ENCODE peak calls at places on chromosome 2, in five cellular contexts. J is stimulated activated CD4-positive, alpha-beta T cell treated with anti-CD3 and anti-CD28 coated beads, Interleukin-4, amount 100 ng/mL, for 48 hours; V is LoVo; U is iPS-NIHi11; X is activated CD4-positive, CD25-positive, alpha-beta regulatory T cell treated with anti-CD3 and anti-CD28 coated beads, Interleukin-2, amount 50 U/mL, for 72 hours. G is an unnamed sample.

GRCh38 chr2:227748079-227748478 is 2.4 kb downstream of the SCYGR8 start:
- DNase-seq in J (no peak), X (no peak), U (peak), V (no peak), G (no peak)

GRCh38 chr2:43333096-43333655 is 106.8 kb upstream of the ZFP36L2 start:
- DNase-seq in U (no peak), J (no peak), V (no peak), X (no peak), G (no peak)

GRCh38 chr2:129740504-129740903 is 239.0 kb upstream of the RAB6C start:
- DNase-seq in X (no peak), U (no peak), J (no peak), V (no peak), G (no peak)

GRCh38 chr2:224749136-224749535 is 33.0 kb upstream of the CCDC195 start:
- DNase-seq in U (peak), V (no peak), X (no peak), J (no peak), G (no peak)

GRCh38 chr2:186688813-186689212 is 5.0 kb upstream of the FAM171B start:
- DNase-seq in J (no peak), V (no peak), X (no peak), U (no peak), G (no peak)

GRCh38 chr2:85246348-85246747 is 81.4 kb downstream of the TGOLN2 start:
- DNase-seq in X (no peak), U (no peak), J (no peak), V (no peak), G (no peak)

GRCh38 chr2:234308814-234309195 is 188.1 kb downstream of the ARL4C start:
- DNase-seq in U (no peak), X (no peak), V (no peak), J (peak), G (peak)

GRCh38 chr2:36214682-36215081 is 140.9 kb upstream of the CRIM1 start:
- DNase-seq in V (no peak), X (no peak), U (peak), J (no peak), G (no peak)

GRCh38 chr2:69890881-69891280 is 2.9 kb upstream of the SNRNP27 start:
- DNase-seq in U (no peak), J (no peak), X (no peak), V (no peak), G (no peak)

GRCh38 chr2:214801068-214801467 is 8.4 kb downstream of the BARD1 start:
- DNase-seq in U (no peak), X (no peak), J (no peak), V (no peak), G (no peak)

GRCh38 chr2:120441744-120442471 is 96.0 kb downstream of the INHBB start:
- DNase-seq in V (no peak), U (peak), X (no peak), J (no peak), G (no peak)

GRCh38 chr2:210475726-210476125 is 833 bp downstream of the LANCL1 start:
- DNase-seq in V (no peak), U (no peak), J (no peak), X (no peak), G (no peak)

GRCh38 chr2:238527565-238527964 is 100.8 kb downstream of the ASB1 start:
- DNase-seq in U (no peak), J (no peak), V (no peak), X (no peak), G (no peak)

GRCh38 chr2:228700638-228701037 is 519.2 kb upstream of the SPHKAP start:
- DNase-seq in U (no peak), X (no peak), J (no peak), V (peak), G (no peak)

GRCh38 chr2:178250429-178250828 is 56.1 kb downstream of the OSBPL6 start:
- DNase-seq in X (no peak), U (no peak), V (no peak), J (no peak), G (no peak)

GRCh38 chr2:58925676-58926081 is 684.6 kb upstream of the FANCL start:
- DNase-seq in U (no peak), V (no peak), X (no peak), J (no peak), G (no peak)

GRCh38 chr2:230505162-230505561 is 89.2 kb downstream of the SP100 start:
- DNase-seq in J (no peak), U (no peak), V (no peak), X (no peak), G (no peak)

GRCh38 chr2:111148225-111148873 is 27.6 kb downstream of the BCL2L11 start:
- DNase-seq in X (no peak), J (no peak), U (no peak), V (no peak), G (no peak)

GRCh38 chr2:29401994-29402393 is 286.8 kb downstream of the CLIP4 start:
- DNase-seq in V (no peak), U (no peak), X (no peak), J (no peak), G (no peak)

GRCh38 chr2:187541086-187542085 is 12.8 kb downstream of the TFPI start:
- DNase-seq in X (no peak), J (no peak), U (no peak), V (peak), G (no peak)

GRCh38 chr2:31258351-31258750 is 24.4 kb downstream of the EHD3 start:
- DNase-seq in X (no peak), V (no peak), U (no peak), J (no peak), G (peak)

GRCh38 chr2:84880645-84881521 is at the start of gene TRABD2A:
- DNase-seq in X (peak), V (peak), J (peak), U (peak), G (no peak)

GRCh38 chr2:232761301-232761907 is 15.0 kb downstream of the KCNJ13 start:
- DNase-seq in X (no peak), U (peak), J (peak), V (peak), G (no peak)

GRCh38 chr2:46776687-46777327 is 138.8 kb downstream of the MCFD2 start:
- DNase-seq in J (peak), U (peak), X (no peak), V (peak), G (no peak)

GRCh38 chr2:10876963-10877362 is 34.8 kb upstream of the KCNF1 start:
- DNase-seq in X (no peak), V (peak), U (no peak), J (no peak), G (no peak)

GRCh38 chr2:170812716-170813585 is 3.7 kb upstream of the GAD1 start:
- DNase-seq in U (peak), V (peak), X (no peak), J (no peak), G (no peak)

GRCh38 chr2:1802469-1803216 is 58.3 kb upstream of the PXDN start:
- DNase-seq in U (no peak), X (no peak), J (no peak), V (no peak), G (no peak)

GRCh38 chr2:118850171-118850900 is 2.9 kb upstream of the EN1 start:
- DNase-seq in J (no peak), X (no peak), U (no peak), V (no peak), G (no peak)

GRCh38 chr2:187434342-187434785 is 13.7 kb downstream of the CALCRL start:
- DNase-seq in X (no peak), J (no peak), V (no peak), U (no peak), G (no peak)

GRCh38 chr2:222569826-222570225 is 86.1 kb downstream of the FARSB start:
- DNase-seq in J (no peak), V (no peak), X (no peak), U (no peak), G (no peak)

GRCh38 chr2:60530660-60531276 is 22.7 kb downstream of the BCL11A start:
- DNase-seq in X (no peak), U (no peak), V (peak), J (no peak), G (no peak)

GRCh38 chr2:200725620-200726019 is 86.1 kb upstream of the BZW1 start:
- DNase-seq in X (no peak), J (no peak), U (no peak), V (no peak), G (no peak)

GRCh38 chr2:21657475-21657874 is 533.7 kb downstream of the TDRD15 start:
- DNase-seq in U (no peak), X (no peak), V (no peak), J (no peak), G (no peak)

GRCh38 chr2:204407209-204408070 is 137.8 kb upstream of the PARD3B start:
- DNase-seq in V (peak), X (no peak), J (no peak), U (no peak), G (no peak)

GRCh38 chr2:86249176-86249842 is 50.1 kb downstream of the MRPL35 start:
- DNase-seq in X (no peak), J (no peak), U (no peak), V (no peak), G (no peak)

GRCh38 chr2:231200805-231201474 is 2.5 kb downstream of the ARMC9 start:
- DNase-seq in J (no peak), X (no peak), V (no peak), U (no peak), G (no peak)

GRCh38 chr2:2253139-2254016 is 77.7 kb downstream of the MYT1L start:
- DNase-seq in J (no peak), U (no peak), V (no peak), X (no peak), G (no peak)